ENCODE peak calls at places on chromosomes 2 and 18, in four cellular contexts. S, R, V and X are unnamed samples.

GRCh38 chr2:127681288-127681771 is 6.0 kb upstream of the LIMS2 start:
- DNase-seq in S (no peak), R (no peak), V (no peak), X (no peak)

GRCh38 chr18:77133051-77133919 is 702 bp upstream of the MBP start:
- DNase-seq in R (no peak), V (peak; percentile 49), S (no peak), X (no peak)

GRCh38 chr18:51523671-51524070 is 326.2 kb upstream of the MEX3C start:
- DNase-seq in V (no peak), S (no peak), R (no peak), X (no peak)

GRCh38 chr2:235669983-235670962 is 176.4 kb downstream of the AGAP1 start:
- DNase-seq in R (no peak), S (no peak), V (peak; percentile 66), X (no peak)

GRCh38 chr18:62279561-62279960 is 45.5 kb upstream of the TNFRSF11A start:
- DNase-seq in R (no peak), S (no peak), V (no peak), X (no peak)

GRCh38 chr2:203691149-203691548 is 15.3 kb upstream of the CD28 start:
- DNase-seq in S (no peak), V (no peak), R (no peak), X (peak; percentile 56)

GRCh38 chr2:201680743-201681142 is 17.7 kb downstream of the MPP4 start:
- DNase-seq in R (no peak), S (peak; percentile 57), V (peak; percentile 80), X (peak; percentile 49)

GRCh38 chr2:45153126-45153525 is 143.9 kb upstream of the SIX2 start:
- DNase-seq in V (no peak), R (no peak), S (no peak), X (no peak)

GRCh38 chr2:86020984-86021383 is 84.7 kb downstream of the POLR1A start:
- DNase-seq in R (no peak), S (no peak), V (no peak), X (no peak)

GRCh38 chr2:120307482-120307881 is 38.5 kb upstream of the INHBB start:
- DNase-seq in V (no peak), R (no peak), S (no peak), X (no peak)

GRCh38 chr2:3805120-3805519 is 101.7 kb downstream of the DCDC2C start:
- DNase-seq in R (no peak), S (peak; percentile 48), V (no peak), X (peak; percentile 57)

GRCh38 chr2:12317853-12318426 is 398.8 kb upstream of the TRIB2 start:
- DNase-seq in R (no peak), S (no peak), V (no peak), X (no peak)

GRCh38 chr2:211534655-211535054 is 978.3 kb downstream of the CPS1 start:
- DNase-seq in V (no peak), S (no peak), R (no peak), X (no peak)

GRCh38 chr2:135056790-135057189 is 4.7 kb downstream of the RAB3GAP1 start:
- DNase-seq in S (no peak), V (no peak), R (no peak), X (no peak)

GRCh38 chr2:197075754-197076337 is 149.3 kb upstream of the PGAP1 start:
- DNase-seq in V (peak; percentile 26), R (no peak), S (peak; percentile 12), X (peak; percentile 10)

GRCh38 chr18:76788571-76789317 is 33.6 kb upstream of the ZNF236 start:
- DNase-seq in S (no peak), V (no peak), R (no peak), X (no peak)

GRCh38 chr2:75632091-75632704 is 14.4 kb upstream of the MRPL19 start:
- DNase-seq in S (no peak), V (no peak), R (no peak), X (no peak)

GRCh38 chr2:185583058-185583816 is 155.4 kb upstream of the FSIP2 start:
- DNase-seq in S (no peak), V (no peak), R (no peak), X (peak; percentile 34)

GRCh38 chr2:191302459-191303155 is 57.4 kb downstream of the MYO1B start:
- DNase-seq in V (no peak), S (no peak), R (no peak), X (peak; percentile 58)

GRCh38 chr18:51726614-51727013 is 529.1 kb upstream of the MEX3C start:
- DNase-seq in V (no peak), S (no peak), R (no peak), X (no peak)

GRCh38 chr2:98461650-98462049 is 17.0 kb downstream of the INPP4A start:
- DNase-seq in V (no peak), R (no peak), S (no peak), X (no peak)

GRCh38 chr2:224469374-224469964 is 67.6 kb upstream of the FAM124B start:
- DNase-seq in V (no peak), R (no peak), S (no peak), X (no peak)
- TF ChIP-seq CBFB in V (no peak), R (no peak), S (no peak), X (no peak)

GRCh38 chr2:133733856-133734255 is 165.6 kb upstream of the NCKAP5 start:
- DNase-seq in V (no peak), R (no peak), S (no peak), X (no peak)
- TF ChIP-seq CBFB in V (no peak), R (no peak), S (no peak), X (no peak)

DNA sequence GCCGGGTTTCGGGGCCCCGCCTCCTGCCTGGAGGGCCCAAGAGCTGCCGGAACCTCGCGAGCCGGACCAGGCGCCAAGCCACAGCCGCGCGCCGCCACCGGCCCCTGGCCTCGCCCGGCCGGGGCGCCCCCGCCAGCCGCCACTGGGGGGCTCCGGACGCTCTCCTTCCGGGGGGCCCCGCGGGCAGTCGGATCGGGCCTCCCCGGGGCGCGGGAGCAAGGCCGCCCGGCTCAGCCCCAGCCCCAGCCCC is 17.4 kb upstream of the HAAO start:
- DNase-seq in R (no peak), V (peak; percentile 83), S (peak; percentile 88), X (peak; percentile 79)
- TF ChIP-seq CBFB in R (no peak), V (no peak), S (no peak), X (no peak)

GRCh38 chr2:157808421-157808820 is 67.7 kb downstream of the ACVR1 start:
- DNase-seq in S (no peak), V (no peak), R (no peak), X (no peak)
- TF ChIP-seq CBFB in S (no peak), V (no peak), R (no peak), X (no peak)

DNA sequence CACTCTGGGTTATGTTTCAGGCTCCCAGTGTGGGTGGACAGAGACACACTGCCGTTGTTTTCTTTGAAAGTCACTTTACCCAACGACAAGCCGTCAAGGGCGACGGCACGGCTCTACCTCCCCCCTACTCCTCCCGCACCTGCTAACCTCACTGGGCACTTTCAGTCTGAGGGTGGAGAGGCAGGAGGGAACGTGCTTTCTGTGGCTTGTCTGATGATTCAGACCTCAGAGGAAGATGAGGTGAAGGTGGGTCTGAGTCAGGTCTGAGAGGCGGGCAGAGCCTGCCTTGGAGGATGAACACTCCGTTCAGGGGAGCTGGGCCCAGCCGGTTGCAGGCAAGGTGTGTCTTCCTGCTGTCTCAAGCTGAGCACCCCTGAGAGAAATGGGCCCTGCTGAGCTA is 147.7 kb upstream of the HDAC4 start:
- DNase-seq in V (no peak), S (no peak), R (no peak), X (no peak)
- TF ChIP-seq CBFB in V (no peak), S (no peak), R (no peak), X (no peak)

DNA sequence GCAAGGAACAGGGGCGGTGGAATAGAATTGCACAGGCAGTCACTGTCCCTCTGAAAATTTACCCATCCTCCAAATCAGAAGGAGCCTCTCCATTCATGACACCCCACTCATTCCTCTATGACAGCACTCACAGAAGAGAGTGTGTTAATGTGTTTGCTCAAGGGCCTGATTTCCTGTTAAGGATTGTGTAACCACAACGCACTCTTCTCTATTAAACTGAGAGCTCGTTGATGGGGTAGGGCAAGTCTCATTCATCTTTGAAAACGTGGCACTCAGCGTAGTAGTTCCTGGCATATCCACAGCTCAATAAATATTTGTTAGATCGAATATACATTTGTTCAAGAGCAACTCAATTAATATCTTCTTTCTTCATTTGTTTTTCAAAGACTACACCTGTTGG is 106.4 kb downstream of the VAPA start:
- DNase-seq in V (no peak), S (no peak), R (no peak), X (no peak)
- TF ChIP-seq CBFB in V (no peak), S (no peak), R (no peak), X (no peak)

GRCh38 chr2:216134958-216135541 is 25.9 kb downstream of the XRCC5 start:
- DNase-seq in R (no peak), V (no peak), S (no peak), X (no peak)

GRCh38 chr2:216142540-216142939 is 33.4 kb downstream of the XRCC5 start:
- DNase-seq in S (no peak), V (no peak), R (peak; percentile 70), X (no peak)

GRCh38 chr2:216144372-216144771 is 35.2 kb downstream of the XRCC5 start:
- DNase-seq in R (no peak), S (no peak), V (no peak), X (no peak)

GRCh38 chr2:216144857-216145256 is 35.7 kb downstream of the XRCC5 start:
- DNase-seq in V (no peak), R (no peak), S (no peak), X (no peak)

GRCh38 chr2:216139884-216140283 is 30.7 kb downstream of the XRCC5 start:
- DNase-seq in S (peak; percentile 13), V (peak; percentile 24), R (no peak), X (peak; percentile 61)
- TF ChIP-seq CBFB in S (no peak), V (no peak), R (no peak), X (no peak)